ENCODE peak calls at places on chromosomes 16 and 17, in eight cellular contexts. M is thoracic aorta; N is skeletal muscle cell; E is CD8-positive, alpha-beta T cell; L is sigmoid colon; A is effector memory CD4-positive, alpha-beta T cell; I is upper lobe of left lung; V is upper lobe of right lung. F is an unnamed sample.

GRCh38 chr16:53999841-54000240 is 286.7 kb downstream of the IRX3 start:
- DNase-seq in M (no peak), N (peak; percentile 21), E (no peak), L (no peak), A (no peak), I (no peak), V (no peak), F (peak; percentile 14)

GRCh38 chr16:89633064-89633631 is 19.7 kb downstream of the DPEP1 start:
- DNase-seq in M (no peak), N (peak; percentile 14), E (no peak), L (no peak), A (no peak), I (no peak), V (no peak), F (peak; percentile 55)

GRCh38 chr17:71922439-71922838 is 198.4 kb upstream of the SOX9 start:
- DNase-seq in M (no peak), N (peak; percentile 90), E (no peak), L (no peak), A (no peak), I (no peak), V (no peak), F (peak; percentile 62)

GRCh38 chr17:45307290-45308015 is 9.4 kb downstream of the MAP3K14 start:
- DNase-seq in M (no peak), N (peak; percentile 69), E (no peak), L (no peak), A (no peak), I (peak; percentile 26), V (no peak), F (no peak)

GRCh38 chr16:51982715-51983680 is 563.9 kb downstream of the TOX3 start:
- DNase-seq in M (no peak), N (peak; percentile 26), E (no peak), L (no peak), A (no peak), I (no peak), V (no peak), F (peak; percentile 42)

GRCh38 chr17:17448723-17449122 is 28.1 kb upstream of the MED9 start:
- DNase-seq in M (no peak), N (no peak), E (no peak), L (no peak), A (no peak), I (no peak), V (no peak), F (no peak)

GRCh38 chr16:11757671-11758545 is 15.3 kb upstream of the TXNDC11 start:
- DNase-seq in M (no peak), N (peak; percentile 10), E (no peak), L (no peak), A (no peak), I (no peak), V (no peak), F (no peak)

GRCh38 chr17:6106212-6106611 is 36.0 kb downstream of the WSCD1 start:
- DNase-seq in M (no peak), N (no peak), E (no peak), L (no peak), A (no peak), I (no peak), V (no peak), F (no peak)

GRCh38 chr17:66491665-66492064 is 189.3 kb downstream of the PRKCA start:
- DNase-seq in M (no peak), N (no peak), E (no peak), L (no peak), A (no peak), I (no peak), V (no peak), F (no peak)

GRCh38 chr16:70706948-70707465 is 21.2 kb upstream of the MTSS2 start:
- DNase-seq in M (no peak), N (peak; percentile 45), E (no peak), L (peak; percentile 90), A (no peak), I (no peak), V (no peak), F (peak; percentile 92)

GRCh38 chr17:74821655-74822328 is 37.9 kb downstream of the GRIN2C start:
- DNase-seq in M (no peak), N (no peak), E (no peak), L (no peak), A (no peak), I (no peak), V (no peak), F (no peak)

GRCh38 chr16:88118376-88118775 is 167.1 kb downstream of the BANP start:
- DNase-seq in M (no peak), N (no peak), E (no peak), L (no peak), A (no peak), I (peak; percentile 46), V (no peak), F (no peak)

GRCh38 chr17:72810991-72811508 is 281.4 kb downstream of the SLC39A11 start:
- DNase-seq in M (no peak), N (no peak), E (no peak), L (no peak), A (no peak), I (no peak), V (no peak), F (no peak)

GRCh38 chr16:58306327-58306726 is 11.5 kb upstream of the PRSS54 start:
- DNase-seq in M (no peak), N (no peak), E (no peak), L (no peak), A (peak; percentile 6), I (no peak), V (no peak), F (no peak)

GRCh38 chr17:4667166-4667565 is 25.7 kb upstream of the ALOX15 start:
- DNase-seq in M (no peak), N (no peak), E (no peak), L (no peak), A (no peak), I (no peak), V (no peak), F (no peak)

GRCh38 chr17:6323626-6324356 is 111.1 kb downstream of the AIPL1 start:
- DNase-seq in M (no peak), N (no peak), E (no peak), L (no peak), A (no peak), I (no peak), V (no peak), F (no peak)

GRCh38 chr16:89358030-89359005 is 132.0 kb downstream of the ANKRD11 start:
- DNase-seq in M (no peak), N (no peak), E (peak; percentile 35), L (no peak), A (peak; percentile 26), I (no peak), V (peak; percentile 65), F (no peak)

GRCh38 chr17:18994626-18995025 is 9.9 kb downstream of the FAM83G start:
- DNase-seq in M (no peak), N (no peak), E (no peak), L (no peak), A (no peak), I (no peak), V (no peak), F (no peak)

GRCh38 chr17:37054894-37055293 is 106.1 kb downstream of the AATF start:
- DNase-seq in M (no peak), N (no peak), E (no peak), L (no peak), A (no peak), I (no peak), V (no peak), F (no peak)

GRCh38 chr17:50903604-50904521 is 37.7 kb upstream of the TOB1 start:
- DNase-seq in M (no peak), N (peak; percentile 37), E (no peak), L (no peak), A (peak; percentile 25), I (no peak), V (no peak), F (no peak)

DNA sequence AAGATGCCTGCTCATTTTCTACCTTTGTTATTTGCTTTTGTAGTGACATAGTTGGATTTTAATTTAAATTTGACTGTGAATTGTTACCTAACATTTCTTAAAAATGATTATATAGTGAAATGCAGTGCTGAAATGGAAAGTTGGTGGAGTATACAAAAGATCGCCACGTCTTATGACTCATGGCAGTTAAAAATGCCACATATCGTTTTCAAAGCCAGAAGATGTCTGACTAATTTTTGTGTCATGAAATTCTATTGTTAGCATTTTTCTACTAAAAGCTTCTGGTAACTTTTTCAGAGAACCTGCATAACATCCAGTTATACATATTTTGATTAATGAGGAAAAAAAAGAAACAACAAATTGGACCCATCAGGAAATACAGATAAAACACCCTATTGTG is 20.6 kb downstream of the MAP2K4 start:
- DNase-seq in M (no peak), N (peak; percentile 23), E (no peak), L (no peak), A (no peak), I (no peak), V (no peak), F (peak; percentile 29)
- H3K4me3 ChIP-seq in M (no peak overlapping the region), N (no peak overlapping the region), E (no peak overlapping the region), L (no peak overlapping the region), A (no peak overlapping the region), I (no peak overlapping the region), V (no peak overlapping the region), F (no peak overlapping the region)

DNA sequence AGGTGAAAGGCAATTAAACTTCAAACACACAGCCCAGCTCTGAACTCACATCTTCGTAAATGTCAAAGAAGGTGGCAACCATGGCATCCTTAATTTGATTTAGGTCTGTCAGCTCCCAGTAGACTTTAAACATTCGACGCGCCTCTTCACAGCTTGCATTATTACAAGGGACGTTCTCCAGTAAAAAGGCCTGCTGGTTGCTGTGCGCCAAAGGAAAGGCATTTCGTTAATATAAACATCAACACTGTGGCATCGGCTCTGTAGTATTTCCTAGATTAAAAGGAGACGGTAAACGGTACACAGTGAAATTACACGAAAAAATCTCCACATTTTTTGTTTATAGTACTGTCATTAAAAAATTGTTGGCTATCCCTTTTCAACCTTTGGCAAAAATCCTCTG is 116.8 kb upstream of the NETO2 start:
- DNase-seq in M (no peak), N (no peak), E (no peak), L (no peak), A (no peak), I (no peak), V (no peak), F (no peak)
- H3K4me3 ChIP-seq in M (no peak overlapping the region), N (no peak overlapping the region), E (no peak overlapping the region), L (no peak overlapping the region), A (no peak overlapping the region), I (no peak overlapping the region), V (no peak overlapping the region), F (no peak overlapping the region)

GRCh38 chr16:73126453-73126853 is 78.5 kb upstream of the ZFHX3 start:
- DNase-seq in M (no peak), N (peak; percentile 94), E (no peak), L (peak; percentile 80), A (no peak), I (no peak), V (no peak), F (peak; percentile 59)
- H3K4me3 ChIP-seq in M (no peak overlapping the region), N (no peak overlapping the region), E (no peak overlapping the region), L (no peak overlapping the region), A (no peak overlapping the region), I (no peak overlapping the region), V (no peak overlapping the region), F (no peak overlapping the region)

DNA sequence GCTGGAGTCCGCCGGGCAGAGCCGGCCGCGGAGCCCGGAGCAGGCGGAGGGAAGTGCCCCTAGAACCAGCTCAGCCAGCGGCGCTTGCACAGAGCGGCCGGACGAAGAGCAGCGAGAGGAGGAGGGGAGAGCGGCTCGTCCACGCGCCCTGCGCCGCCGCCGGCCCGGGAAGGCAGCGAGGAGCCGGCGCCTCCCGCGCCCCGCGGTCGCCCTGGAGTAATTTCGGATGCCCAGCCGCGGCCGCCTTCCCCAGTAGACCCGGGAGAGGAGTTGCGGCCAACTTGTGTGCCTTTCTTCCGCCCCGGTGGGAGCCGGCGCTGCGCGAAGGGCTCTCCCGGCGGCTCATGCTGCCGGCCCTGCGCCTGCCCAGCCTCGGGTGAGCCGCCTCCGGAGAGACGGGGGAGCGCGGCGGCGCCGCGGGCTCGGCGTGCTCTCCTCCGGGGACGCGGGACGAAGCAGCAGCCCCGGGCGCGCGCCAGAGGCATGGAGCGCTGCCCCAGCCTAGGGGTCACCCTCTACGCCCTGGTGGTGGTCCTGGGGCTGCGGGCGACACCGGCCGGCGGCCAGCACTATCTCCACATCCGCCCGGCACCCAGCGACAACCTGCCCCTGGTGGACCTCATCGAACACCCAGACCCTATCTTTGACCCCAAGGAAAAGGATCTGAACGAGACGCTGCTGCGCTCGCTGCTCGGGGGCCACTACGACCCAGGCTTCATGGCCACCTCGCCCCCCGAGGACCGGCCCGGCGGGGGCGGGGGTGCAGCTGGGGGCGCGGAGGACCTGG is 435 bp downstream of the NOG start:
- DNase-seq in M (no peak), N (no peak), E (no peak), L (peak; percentile 72), A (no peak), I (peak; percentile 93), V (peak; percentile 85), F (peak; percentile 11)
- H3K4me3 ChIP-seq in M (peak overlapping the region; percentile 82), N (peak overlapping the region; percentile 59), E (peak overlapping the region; percentile 83), L (peak overlapping the region; percentile 48), A (peak overlapping the region; percentile 64), I (peak overlapping the region; percentile 32), V (peak overlapping the region; percentile 58), F (peak overlapping the region; percentile 48)